ENCODE peak calls at places on chromosomes 4 and X, in nine cellular contexts. B is astrocyte, D is fibroblast of mammary gland, Y is lung, R is brain microvascular endothelial cell, F is Panc1, J is nephron progenitor cell, L is A549, T is progenitor cell of endocrine pancreas. G is an unnamed sample.

GRCh38 chr4:57190651-57191481 is 80.7 kb upstream of the IGFBP7 start:
- DNase-seq in J (peak; percentile 57), D (peak; percentile 40), Y (no peak), T (peak; percentile 40), R (peak; percentile 20), B (peak; percentile 24), F (peak; percentile 24), L (peak; percentile 49), G (no peak)

GRCh38 chr4:82798168-82799005 is at the start of gene SCD5:
- DNase-seq in B (peak; percentile 73), R (no peak), T (peak; percentile 36), Y (peak; percentile 52), F (no peak), J (peak; percentile 75), D (peak; percentile 73), L (peak; percentile 53), G (peak; percentile 67)

GRCh38 chr4:147566762-147567161 is 50.4 kb upstream of the TMEM184C start:
- DNase-seq in Y (no peak), J (no peak), D (no peak), F (no peak), T (no peak), L (no peak), R (no peak), B (no peak), G (no peak)

GRCh38 chr4:184417802-184418511 is 56.4 kb downstream of the IRF2 start:
- DNase-seq in Y (no peak), F (peak; percentile 39), T (no peak), D (peak; percentile 94), J (no peak), B (peak; percentile 84), L (peak; percentile 60), R (peak; percentile 58), G (no peak)

GRCh38 chr4:147733614-147734344 is 1.9 kb downstream of the ARHGAP10 start:
- DNase-seq in B (peak; percentile 26), Y (no peak), T (no peak), L (no peak), J (no peak), D (peak; percentile 85), R (no peak), F (no peak), G (no peak)

GRCh38 chr4:2320152-2320551 is 58.2 kb upstream of the MXD4 start:
- DNase-seq in D (no peak), Y (no peak), T (peak; percentile 6), B (no peak), F (no peak), L (no peak), R (no peak), J (no peak), G (no peak)

GRCh38 chr4:7762376-7763040 is 177.2 kb downstream of the AFAP1 start:
- DNase-seq in R (no peak), Y (no peak), L (no peak), B (no peak), J (no peak), T (no peak), F (no peak), D (no peak), G (no peak)

GRCh38 chr4:2059034-2059725 is at the start of gene NAT8L:
- DNase-seq in Y (no peak), F (no peak), D (no peak), B (no peak), R (no peak), T (no peak), J (peak; percentile 62), L (peak; percentile 42), G (peak; percentile 59)

GRCh38 chr4:78022517-78022916 is 34.6 kb upstream of the FRAS1 start:
- DNase-seq in L (no peak), D (no peak), B (no peak), F (no peak), T (no peak), R (no peak), J (no peak), Y (no peak), G (no peak)

GRCh38 chr4:99405433-99406115 is 29.6 kb downstream of the ADH7 start:
- DNase-seq in T (peak; percentile 59), F (peak; percentile 61), R (peak; percentile 72), Y (peak; percentile 74), B (peak; percentile 43), L (peak; percentile 60), J (peak; percentile 80), D (peak; percentile 88), G (peak; percentile 58)

GRCh38 chrX:9873360-9873759 is 87.1 kb downstream of the SHROOM2 start:
- DNase-seq in R (no peak), B (no peak), T (no peak), J (no peak), D (no peak), L (no peak), Y (no peak), F (no peak), G (no peak)

GRCh38 chr4:3484057-3484973 is 21.2 kb downstream of the DOK7 start:
- DNase-seq in F (no peak), B (no peak), R (no peak), D (no peak), Y (no peak), J (no peak), T (no peak), L (peak; percentile 60), G (peak; percentile 89)

GRCh38 chr4:165555302-165555701 is 176.5 kb downstream of the CPE start:
- DNase-seq in Y (no peak), J (no peak), T (no peak), L (no peak), R (no peak), B (no peak), F (no peak), D (no peak), G (no peak)

GRCh38 chr4:3791910-3792542 is 25.8 kb downstream of the ADRA2C start:
- DNase-seq in J (peak; percentile 98), R (peak; percentile 6), T (peak; percentile 91), D (no peak), L (peak; percentile 25), B (peak; percentile 7), F (no peak), Y (peak; percentile 43), G (no peak)

GRCh38 chrX:154719132-154719675 is 31.7 kb downstream of the GAB3 start:
- DNase-seq in D (peak; percentile 90), L (no peak), Y (no peak), B (peak; percentile 81), R (peak; percentile 77), J (no peak), F (no peak), T (no peak), G (no peak)

GRCh38 chr4:7128651-7129050 is 60.8 kb upstream of the GRPEL1 start:
- DNase-seq in J (no peak), L (no peak), T (no peak), D (no peak), R (no peak), F (no peak), Y (no peak), B (no peak), G (no peak)

DNA sequence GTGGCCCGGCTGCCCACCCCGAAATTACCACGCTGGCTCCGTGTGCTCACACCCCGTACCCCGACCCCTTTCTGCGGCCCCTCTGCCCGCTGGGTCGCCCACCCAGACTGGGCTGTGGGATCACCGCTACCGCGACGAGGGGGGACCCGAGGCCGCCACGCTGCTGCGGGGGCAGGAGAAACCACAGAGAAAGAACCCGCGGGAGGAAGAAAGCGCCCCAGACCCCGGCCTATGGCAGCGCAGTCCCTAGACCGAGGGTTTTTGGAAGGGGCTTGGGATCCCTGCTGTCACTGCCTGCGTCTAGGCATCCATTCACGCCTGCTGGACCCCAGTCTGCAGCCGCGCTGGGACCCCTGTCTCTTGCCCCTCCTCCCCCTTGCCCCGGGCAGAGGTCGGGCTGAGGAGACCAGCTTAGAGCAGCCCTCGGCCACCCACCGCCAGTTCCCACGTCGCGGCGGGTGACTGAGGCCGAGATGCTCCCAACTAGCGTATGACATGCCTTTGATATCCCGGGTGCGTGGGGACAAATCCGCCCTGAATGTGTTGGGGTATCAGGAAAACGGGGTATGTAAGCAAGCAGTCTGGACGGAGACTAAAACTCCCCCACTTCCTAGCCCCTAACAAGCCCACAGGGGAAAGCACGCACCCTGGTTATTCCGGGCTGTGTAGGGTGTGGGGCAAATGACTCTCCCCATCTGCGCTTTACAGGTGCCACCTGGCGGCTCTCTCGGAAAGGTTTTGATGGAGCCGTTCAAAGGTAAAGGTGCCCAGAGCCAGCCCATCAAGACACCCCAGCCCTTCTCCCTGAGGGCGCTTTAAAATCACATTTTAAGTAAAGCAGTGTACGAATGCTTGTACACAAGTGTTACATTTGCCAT is 867 bp upstream of the INPP4B start:
- DNase-seq in J (peak; percentile 45), T (peak; percentile 37), R (no peak), D (no peak), F (no peak), B (no peak), L (peak; percentile 57), Y (no peak), G (peak; percentile 33)
- TF ChIP-seq CTCF in J (peak; percentile 30), T (peak; percentile 67), R (peak; percentile 59), D (peak; percentile 23), F (peak; percentile 62), B (peak; percentile 11), L (peak; percentile 59), Y (no peak), G (no peak)

DNA sequence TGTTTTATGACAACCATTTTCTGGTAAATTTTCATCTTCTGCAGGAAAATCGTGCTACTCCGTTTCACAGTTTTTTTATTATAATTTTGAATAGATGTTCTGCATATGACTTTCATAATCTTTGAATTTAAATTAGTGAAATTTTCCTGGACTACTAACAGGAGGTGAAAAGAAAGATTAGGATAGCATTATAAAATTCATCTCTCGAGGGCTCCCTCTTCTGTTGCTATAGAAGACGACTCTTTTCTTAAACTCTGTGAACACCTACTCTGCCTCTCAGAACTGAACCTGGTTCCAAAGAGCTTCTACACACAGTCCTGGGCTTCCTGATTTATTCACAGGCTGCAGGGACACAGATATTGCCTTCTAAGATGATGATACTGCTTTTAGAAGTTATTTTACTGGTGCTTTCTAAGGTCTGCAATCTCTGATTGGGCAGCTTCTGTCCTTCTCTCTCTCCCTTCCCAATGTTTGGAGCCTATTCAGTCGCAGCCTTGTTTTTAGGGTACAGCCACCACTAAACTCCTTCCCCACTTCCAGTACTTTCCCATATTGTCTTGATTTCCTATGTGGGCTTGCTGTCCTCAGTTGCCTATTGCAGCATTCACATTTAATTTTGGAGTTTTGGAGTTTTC is 10.1 kb upstream of the SAP30 start:
- DNase-seq in F (no peak), T (no peak), Y (no peak), B (no peak), D (no peak), L (no peak), R (no peak), J (no peak), G (no peak)
- TF ChIP-seq CTCF in F (peak; percentile 52), T (peak; percentile 46), Y (no peak), B (peak; percentile 17), D (peak; percentile 40), L (peak; percentile 50), R (peak; percentile 52), J (peak; percentile 22), G (no peak)

GRCh38 chr4:107467461-107467860 is 252.6 kb downstream of the PAPSS1 start:
- DNase-seq in D (peak; percentile 3), Y (no peak), T (no peak), F (no peak), J (no peak), B (no peak), L (no peak), R (no peak), G (no peak)
- TF ChIP-seq CTCF in D (no peak), Y (no peak), T (no peak), F (no peak), J (no peak), B (no peak), L (no peak), R (no peak), G (no peak)

DNA sequence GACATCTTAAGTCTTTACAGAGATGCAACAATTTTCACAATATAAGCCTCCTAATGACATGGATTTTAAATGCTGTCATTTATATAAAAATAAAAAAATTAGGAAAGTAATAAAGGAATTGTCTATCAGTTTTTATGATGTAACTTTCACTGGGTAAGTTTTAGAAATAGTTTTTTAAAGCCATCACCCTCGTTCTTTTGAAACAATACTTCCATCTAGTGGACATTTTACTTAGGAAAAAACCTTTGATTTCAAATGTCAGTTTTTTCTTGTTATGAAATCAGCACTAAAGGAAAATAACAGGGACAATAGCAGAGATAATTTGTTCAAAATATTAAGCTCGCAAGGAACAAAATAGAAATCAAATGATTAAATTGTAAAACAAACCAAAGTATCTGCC is 24.3 kb upstream of the NDNF start:
- DNase-seq in R (no peak), B (peak; percentile 31), D (peak; percentile 49), T (no peak), Y (no peak), L (peak; percentile 16), F (no peak), J (no peak), G (no peak)
- TF ChIP-seq CTCF in R (peak; percentile 12), B (peak; percentile 36), D (peak; percentile 56), T (peak; percentile 71), Y (peak; percentile 25), L (peak; percentile 55), F (peak; percentile 27), J (peak; percentile 65), G (no peak)

G was measured in B cell.